ENCODE peak calls at places on chromosomes 11 and 22, in five cellular contexts. One of them, this sample, is unnamed.

GRCh38 chr11:111336582-111337256 is 38.4 kb downstream of the POU2AF3 start:
- DNase-seq in transverse colon: no peak
- DNase-seq in lower lobe of right lung: no peak
- DNase-seq in K562: no peak
- DNase-seq in kidney: no peak
- DNase-seq in this sample: no peak

GRCh38 chr11:33835143-33835878 is 56.6 kb downstream of the LMO2 start:
- DNase-seq in lower lobe of right lung: no peak
- DNase-seq in transverse colon: no peak
- DNase-seq in K562: peak
- DNase-seq in kidney: no peak
- DNase-seq in this sample: no peak

GRCh38 chr22:42949159-42949558 is 65.8 kb downstream of the PACSIN2 start:
- DNase-seq in transverse colon: no peak
- DNase-seq in K562: no peak
- DNase-seq in kidney: no peak
- DNase-seq in lower lobe of right lung: no peak
- DNase-seq in this sample: no peak

GRCh38 chr11:127998421-127998820 is 588.9 kb downstream of the ETS1 start:
- DNase-seq in K562: no peak
- DNase-seq in kidney: no peak
- DNase-seq in transverse colon: no peak
- DNase-seq in lower lobe of right lung: no peak
- DNase-seq in this sample: no peak

GRCh38 chr11:22192289-22192641 is 620 bp upstream of the ANO5 start:
- DNase-seq in lower lobe of right lung: no peak
- DNase-seq in K562: peak
- DNase-seq in kidney: no peak
- DNase-seq in transverse colon: peak
- DNase-seq in this sample: no peak

GRCh38 chr11:63227521-63228107 is 15.8 kb downstream of the SLC22A25 start:
- DNase-seq in transverse colon: no peak
- DNase-seq in K562: no peak
- DNase-seq in lower lobe of right lung: no peak
- DNase-seq in kidney: no peak
- DNase-seq in this sample: no peak

GRCh38 chr22:37739000-37739399 is 42.2 kb downstream of the TRIOBP start:
- DNase-seq in lower lobe of right lung: peak
- DNase-seq in K562: no peak
- DNase-seq in kidney: peak
- DNase-seq in transverse colon: no peak
- DNase-seq in this sample: no peak

GRCh38 chr11:119339581-119340334 is 925 bp downstream of the C1QTNF5 start:
- DNase-seq in K562: peak
- DNase-seq in transverse colon: peak
- DNase-seq in lower lobe of right lung: peak
- DNase-seq in kidney: peak
- DNase-seq in this sample: no peak

GRCh38 chr22:49514656-49515055 is 313.0 kb downstream of the BRD1 start:
- DNase-seq in lower lobe of right lung: no peak
- DNase-seq in kidney: no peak
- DNase-seq in K562: no peak
- DNase-seq in transverse colon: no peak
- DNase-seq in this sample: no peak

GRCh38 chr11:17475666-17476316 is 854 bp downstream of the ABCC8 start:
- DNase-seq in transverse colon: no peak
- DNase-seq in kidney: no peak
- DNase-seq in lower lobe of right lung: no peak
- DNase-seq in K562: no peak
- DNase-seq in this sample: no peak

GRCh38 chr11:130124096-130124495 is 35.5 kb upstream of the ST14 start:
- DNase-seq in transverse colon: peak
- DNase-seq in lower lobe of right lung: peak
- DNase-seq in kidney: peak
- DNase-seq in K562: no peak
- DNase-seq in this sample: no peak

GRCh38 chr11:132504501-132505041 is 1027.7 kb downstream of the OPCML start:
- DNase-seq in lower lobe of right lung: no peak
- DNase-seq in kidney: no peak
- DNase-seq in K562: no peak
- DNase-seq in transverse colon: no peak
- DNase-seq in this sample: no peak

GRCh38 chr11:46718155-46719019 is 626 bp upstream of the F2 start:
- DNase-seq in K562: no peak
- DNase-seq in kidney: no peak
- DNase-seq in transverse colon: peak
- DNase-seq in lower lobe of right lung: no peak
- DNase-seq in this sample: no peak

GRCh38 chr11:64854534-64855502 is 10.4 kb upstream of the CDC42BPG start:
- DNase-seq in transverse colon: peak
- DNase-seq in lower lobe of right lung: peak
- DNase-seq in kidney: peak
- DNase-seq in K562: peak
- DNase-seq in this sample: no peak

GRCh38 chr22:44523981-44524759 is 26.1 kb upstream of the RTL6 start:
- DNase-seq in transverse colon: peak
- DNase-seq in K562: no peak
- DNase-seq in kidney: no peak
- DNase-seq in lower lobe of right lung: no peak
- DNase-seq in this sample: no peak
- H3K27ac ChIP-seq in transverse colon: peak
- H3K27ac ChIP-seq in K562: no peak
- H3K27ac ChIP-seq in kidney: no peak
- H3K27ac ChIP-seq in lower lobe of right lung: no peak
- H3K27ac ChIP-seq in this sample: no peak

GRCh38 chr11:97140885-97141494 is 751.2 kb downstream of the JRKL start:
- DNase-seq in K562: peak
- DNase-seq in kidney: no peak
- DNase-seq in transverse colon: no peak
- DNase-seq in lower lobe of right lung: no peak
- DNase-seq in this sample: no peak
- TF ChIP-seq CTCF in K562: peak
- TF ChIP-seq CTCF in kidney: peak
- TF ChIP-seq CTCF in transverse colon: peak
- TF ChIP-seq CTCF in lower lobe of right lung: peak
- TF ChIP-seq CTCF in this sample: peak

DNA sequence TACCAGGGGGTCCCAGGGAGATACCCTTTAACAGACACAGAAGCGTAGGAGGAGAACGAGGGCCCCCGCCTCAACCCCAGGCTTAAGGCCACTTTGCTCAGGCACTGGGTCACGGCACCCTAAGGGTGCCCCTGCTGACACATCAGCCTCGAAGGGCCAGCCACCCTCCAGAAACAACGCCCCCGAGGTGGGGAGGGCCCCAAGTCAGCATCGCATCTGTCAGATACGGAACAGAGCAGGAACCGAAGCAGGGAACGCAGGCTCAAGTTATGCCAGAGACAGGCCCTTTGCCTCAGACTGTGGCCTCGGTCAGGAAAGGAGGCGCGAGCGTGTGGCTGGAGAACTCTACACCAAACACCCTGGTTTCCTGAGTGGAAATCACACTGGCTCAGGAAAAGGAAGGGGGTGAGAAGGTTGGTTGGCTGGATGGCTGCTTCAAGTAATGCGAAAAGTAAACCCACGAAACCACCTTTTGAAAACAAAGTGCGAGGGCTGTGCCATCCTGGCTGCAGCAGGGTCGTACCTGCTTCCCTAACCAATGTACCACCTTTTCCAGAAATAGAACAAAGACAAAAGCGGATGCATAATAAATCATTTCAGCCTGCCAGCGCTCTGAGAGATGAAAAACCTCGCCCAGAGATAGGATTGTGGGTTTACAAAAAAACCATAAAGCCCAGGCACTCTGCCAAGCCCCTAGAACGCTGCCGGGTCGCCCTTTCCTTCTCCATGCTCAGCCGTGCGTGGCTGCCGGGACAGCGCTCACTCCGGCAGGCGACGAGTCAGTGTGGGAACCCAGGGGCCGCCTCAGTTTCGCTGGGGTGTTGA is 38.5 kb downstream of the TRMU start:
- DNase-seq in lower lobe of right lung: no peak
- DNase-seq in transverse colon: peak
- DNase-seq in K562: no peak
- DNase-seq in kidney: no peak
- DNase-seq in this sample: no peak
- H3K27ac ChIP-seq in lower lobe of right lung: no peak
- H3K27ac ChIP-seq in transverse colon: peak
- H3K27ac ChIP-seq in K562: no peak
- H3K27ac ChIP-seq in kidney: peak
- H3K27ac ChIP-seq in this sample: peak

GRCh38 chr11:94830722-94831121 is 62.6 kb downstream of the AMOTL1 start:
- DNase-seq in K562: no peak
- DNase-seq in lower lobe of right lung: no peak
- DNase-seq in kidney: no peak
- DNase-seq in transverse colon: no peak
- DNase-seq in this sample: no peak
- TF ChIP-seq CTCF in K562: no peak
- TF ChIP-seq CTCF in lower lobe of right lung: no peak
- TF ChIP-seq CTCF in kidney: no peak
- TF ChIP-seq CTCF in transverse colon: no peak
- TF ChIP-seq CTCF in this sample: no peak

GRCh38 chr11:117825538-117826359 is 1.2 kb upstream of the FXYD2 start:
- DNase-seq in lower lobe of right lung: no peak
- DNase-seq in transverse colon: peak
- DNase-seq in K562: no peak
- DNase-seq in kidney: peak
- DNase-seq in this sample: no peak
- H3K27ac ChIP-seq in lower lobe of right lung: peak
- H3K27ac ChIP-seq in transverse colon: peak
- H3K27ac ChIP-seq in K562: no peak
- H3K27ac ChIP-seq in kidney: peak
- H3K27ac ChIP-seq in this sample: no peak

GRCh38 chr11:29161216-29161615 is 855.6 kb downstream of the KCNA4 start:
- DNase-seq in K562: no peak
- DNase-seq in lower lobe of right lung: no peak
- DNase-seq in kidney: no peak
- DNase-seq in transverse colon: no peak
- DNase-seq in this sample: no peak

GRCh38 chr11:29162490-29162889 is 854.3 kb downstream of the KCNA4 start:
- DNase-seq in K562: no peak
- DNase-seq in lower lobe of right lung: no peak
- DNase-seq in kidney: no peak
- DNase-seq in transverse colon: no peak
- DNase-seq in this sample: no peak

GRCh38 chr11:29159552-29160465 is 857.0 kb downstream of the KCNA4 start:
- DNase-seq in kidney: no peak
- DNase-seq in K562: peak
- DNase-seq in transverse colon: peak
- DNase-seq in lower lobe of right lung: no peak
- DNase-seq in this sample: peak
- TF ChIP-seq CTCF in kidney: peak
- TF ChIP-seq CTCF in K562: peak
- TF ChIP-seq CTCF in transverse colon: peak
- TF ChIP-seq CTCF in lower lobe of right lung: peak
- TF ChIP-seq CTCF in this sample: no peak

DNA sequence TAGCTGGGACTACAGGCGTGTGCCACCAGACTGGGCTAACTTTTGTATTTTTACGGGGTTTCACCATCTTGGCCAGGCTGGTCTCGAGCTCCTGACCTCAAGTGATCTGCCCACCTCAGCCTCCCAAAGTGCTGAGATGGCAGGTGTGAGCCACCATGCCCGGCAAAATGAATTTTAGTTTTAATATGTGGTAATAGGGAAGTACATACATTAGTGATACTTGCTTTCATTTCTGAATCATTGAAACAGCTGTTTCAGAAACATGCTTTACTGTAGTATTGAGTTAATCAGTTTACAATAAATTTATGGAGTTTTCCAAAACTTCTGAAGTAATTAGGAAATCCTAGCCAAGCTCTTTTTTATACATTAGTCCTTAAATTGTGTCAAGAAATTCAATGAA is 15.6 kb downstream of the PCF11 start:
- DNase-seq in lower lobe of right lung: no peak
- DNase-seq in transverse colon: no peak
- DNase-seq in K562: no peak
- DNase-seq in kidney: no peak
- DNase-seq in this sample: no peak
- H3K27ac ChIP-seq in lower lobe of right lung: no peak
- H3K27ac ChIP-seq in transverse colon: no peak
- H3K27ac ChIP-seq in K562: no peak
- H3K27ac ChIP-seq in kidney: no peak
- H3K27ac ChIP-seq in this sample: no peak

GRCh38 chr11:88292156-88292844 is 45.2 kb downstream of the CTSC start:
- DNase-seq in kidney: no peak
- DNase-seq in lower lobe of right lung: no peak
- DNase-seq in K562: no peak
- DNase-seq in transverse colon: peak
- DNase-seq in this sample: no peak
- TF ChIP-seq CTCF in kidney: peak
- TF ChIP-seq CTCF in lower lobe of right lung: no peak
- TF ChIP-seq CTCF in K562: no peak
- TF ChIP-seq CTCF in transverse colon: no peak
- TF ChIP-seq CTCF in this sample: no peak

GRCh38 chr11:75158241-75158640 is 7.3 kb downstream of the SLCO2B1 start:
- DNase-seq in transverse colon: no peak
- DNase-seq in lower lobe of right lung: no peak
- DNase-seq in K562: no peak
- DNase-seq in kidney: no peak
- DNase-seq in this sample: no peak

GRCh38 chr11:75152651-75153553 is 2.0 kb downstream of the SLCO2B1 start:
- DNase-seq in transverse colon: no peak
- DNase-seq in lower lobe of right lung: no peak
- DNase-seq in kidney: no peak
- DNase-seq in K562: no peak
- DNase-seq in this sample: no peak

GRCh38 chr11:75154646-75155569 is 4.0 kb downstream of the SLCO2B1 start:
- DNase-seq in kidney: no peak
- DNase-seq in K562: no peak
- DNase-seq in lower lobe of right lung: no peak
- DNase-seq in transverse colon: no peak
- DNase-seq in this sample: no peak

GRCh38 chr11:75159081-75159953 is 8.4 kb downstream of the SLCO2B1 start:
- DNase-seq in kidney: peak
- DNase-seq in lower lobe of right lung: no peak
- DNase-seq in K562: no peak
- DNase-seq in transverse colon: peak
- DNase-seq in this sample: no peak

DNA sequence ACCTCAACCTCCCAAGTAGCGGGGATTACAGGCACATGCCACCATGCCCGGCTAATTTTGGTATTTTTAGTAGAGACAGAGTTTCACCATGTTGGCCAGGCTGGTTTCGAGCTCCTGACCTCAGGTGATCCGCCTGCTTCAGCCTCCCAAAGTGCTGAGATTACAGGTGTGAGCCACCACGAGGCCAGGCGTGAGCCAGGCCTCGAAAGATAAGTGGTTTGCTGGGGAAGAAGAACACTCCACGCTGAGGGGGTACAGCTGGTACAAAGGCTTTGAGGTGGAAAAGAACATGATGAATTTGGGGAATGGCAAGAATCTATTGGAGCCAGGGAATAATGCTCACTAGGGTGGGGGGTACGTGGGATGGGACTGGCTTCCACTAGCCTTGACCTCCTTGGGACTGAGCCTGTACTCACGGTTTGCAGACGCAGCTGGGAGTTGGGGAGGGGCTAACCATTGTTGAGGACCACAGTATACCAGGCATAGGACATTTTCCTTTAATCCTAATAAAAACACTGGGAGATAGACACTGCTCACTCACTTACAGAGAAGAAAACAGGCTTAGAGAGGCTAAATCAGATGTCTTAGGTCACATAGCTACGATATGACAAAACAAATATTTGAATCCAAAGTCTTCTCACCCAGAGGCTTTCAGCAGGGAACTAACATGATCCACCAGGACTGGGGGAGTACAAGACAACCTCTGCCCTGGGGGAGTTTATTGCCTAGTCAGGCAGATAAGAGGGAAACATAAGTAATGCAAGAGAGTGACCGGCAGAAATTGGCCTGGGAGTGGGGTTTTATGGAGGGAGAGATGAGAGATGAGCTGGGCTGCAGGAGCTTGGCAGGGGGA is 4.9 kb downstream of the SLCO2B1 start:
- DNase-seq in kidney: no peak
- DNase-seq in transverse colon: no peak
- DNase-seq in lower lobe of right lung: no peak
- DNase-seq in K562: peak
- DNase-seq in this sample: no peak
- H3K27ac ChIP-seq in kidney: no peak
- H3K27ac ChIP-seq in transverse colon: peak
- H3K27ac ChIP-seq in lower lobe of right lung: peak
- H3K27ac ChIP-seq in K562: no peak
- H3K27ac ChIP-seq in this sample: no peak